ENCODE peak calls at places on chromosomes 5 and 9, in six cellular contexts. E, Q, O, C, L and U are unnamed samples.
A peak's percentile ranks its signal among the peaks of the same experiment; 100 is the strongest.

GRCh38 chr9:114592356-114592755 is 4.8 kb downstream of the ATP6V1G1 start:
- DNase-seq in E (peak; percentile 22), Q (no peak), O (peak; percentile 19), C (no peak), L (peak; percentile 39), U (peak; percentile 71)

GRCh38 chr5:34833991-34834793 is 4.8 kb upstream of the TTC23L start:
- DNase-seq in E (no peak), Q (no peak), O (peak; percentile 73), C (no peak), L (no peak), U (no peak)

GRCh38 chr5:129177451-129177850 is 82.9 kb downstream of the ISOC1 start:
- DNase-seq in E (no peak), Q (no peak), O (no peak), C (no peak), L (no peak), U (no peak)

GRCh38 chr5:95959964-95960801 is 1.5 kb downstream of the ELL2 start:
- DNase-seq in E (peak; percentile 50), Q (no peak), O (peak; percentile 36), C (no peak), L (no peak), U (no peak)

GRCh38 chr9:99752710-99753109 is 69.0 kb upstream of the NR4A3 start:
- DNase-seq in E (no peak), Q (peak; percentile 2), O (peak; percentile 88), C (no peak), L (no peak), U (no peak)

GRCh38 chr9:135201711-135202110 is 114.2 kb downstream of the OLFM1 start:
- DNase-seq in E (no peak), Q (no peak), O (no peak), C (no peak), L (no peak), U (no peak)

GRCh38 chr5:147327421-147327820 is 92.6 kb downstream of the STK32A start:
- DNase-seq in E (no peak), Q (no peak), O (no peak), C (no peak), L (no peak), U (no peak)

GRCh38 chr5:4192111-4192510 is 596.5 kb downstream of the IRX1 start:
- DNase-seq in E (no peak), Q (no peak), O (no peak), C (no peak), L (no peak), U (no peak)

GRCh38 chr5:39076757-39077475 is 2.7 kb upstream of the RICTOR start:
- DNase-seq in E (no peak), Q (no peak), O (no peak), C (no peak), L (no peak), U (no peak)

GRCh38 chr9:112338561-112338960 is 5.1 kb upstream of the PTBP3 start:
- DNase-seq in E (no peak), Q (no peak), O (peak; percentile 57), C (no peak), L (no peak), U (peak; percentile 24)

GRCh38 chr9:91789941-91790340 is 160.1 kb downstream of the ROR2 start:
- DNase-seq in E (no peak), Q (no peak), O (no peak), C (no peak), L (no peak), U (no peak)

GRCh38 chr9:87786423-87786822 is 60.5 kb downstream of the CTSL start:
- DNase-seq in E (no peak), Q (no peak), O (no peak), C (no peak), L (no peak), U (peak; percentile 28)

GRCh38 chr5:150758210-150758533 is 645 bp downstream of the DCTN4 start:
- DNase-seq in E (no peak), Q (no peak), O (no peak), C (no peak), L (no peak), U (no peak)

GRCh38 chr9:126033318-126033717 is 286.1 kb downstream of the PBX3 start:
- DNase-seq in E (no peak), Q (no peak), O (no peak), C (no peak), L (no peak), U (no peak)

GRCh38 chr5:111668713-111669112 is 88.3 kb downstream of the NREP start:
- DNase-seq in E (no peak), Q (no peak), O (no peak), C (no peak), L (no peak), U (no peak)